ENCODE peak calls at places on chromosome 19, in four cellular contexts. X is WTC11, H is HepG2, C is K562. K is an unnamed sample.

GRCh38 chr19:40281381-40282208 is 3.5 kb downstream of the AKT2 start:
- DNase-seq in X (no peak), H (no peak), C (no peak), K (no peak)

GRCh38 chr19:16435238-16435911 is 36.4 kb downstream of the EPS15L1 start:
- DNase-seq in X (no peak), H (no peak), C (peak; percentile 20), K (no peak)

GRCh38 chr19:38975861-38976271 is 324 bp upstream of the FBXO17 start:
- DNase-seq in X (peak; percentile 29), H (peak; percentile 60), C (peak; percentile 58), K (no peak)

GRCh38 chr19:18543814-18544475 is 572 bp upstream of the FKBP8 start:
- DNase-seq in X (peak; percentile 41), H (peak; percentile 23), C (peak; percentile 99), K (peak; percentile 72)

GRCh38 chr19:35389192-35389861 is 18.5 kb downstream of the GPR42 start:
- DNase-seq in X (no peak), H (peak; percentile 82), C (peak; percentile 76), K (no peak)

GRCh38 chr19:29674374-29675119 is 9.3 kb downstream of the PLEKHF1 start:
- DNase-seq in X (no peak), H (no peak), C (no peak), K (no peak)

GRCh38 chr19:19591133-19591825 is 27.2 kb downstream of the PBX4 start:
- DNase-seq in X (peak; percentile 19), H (peak; percentile 23), C (no peak), K (peak; percentile 84)

GRCh38 chr19:45030825-45031224 is 8.0 kb upstream of the CLASRP start:
- DNase-seq in X (no peak), H (no peak), C (no peak), K (no peak)

GRCh38 chr19:27754700-27755099 is 1458.3 kb downstream of the UQCRFS1 start:
- DNase-seq in X (no peak), H (no peak), C (no peak), K (no peak)

GRCh38 chr19:46198756-46199155 is 30.8 kb upstream of the IGFL1 start:
- DNase-seq in X (no peak), H (no peak), C (no peak), K (no peak)

GRCh38 chr19:17753976-17754375 is 2.7 kb downstream of the FCHO1 start:
- DNase-seq in X (peak; percentile 39), H (no peak), C (no peak), K (no peak)

GRCh38 chr19:41877490-41877876 is 404 bp downstream of the CD79A start:
- DNase-seq in X (no peak), H (no peak), C (peak; percentile 53), K (no peak)

GRCh38 chr19:37817180-37817911 is 38.0 kb upstream of the ZNF573 start:
- DNase-seq in X (peak; percentile 95), H (no peak), C (peak; percentile 5), K (no peak)

GRCh38 chr19:30112171-30112570 is 170.1 kb downstream of the URI1 start:
- DNase-seq in X (no peak), H (no peak), C (no peak), K (no peak)

GRCh38 chr19:23436318-23436717 is 41.0 kb upstream of the ZNF91 start:
- DNase-seq in X (peak; percentile 35), H (no peak), C (no peak), K (no peak)

GRCh38 chr19:44582581-44583265 is 30.6 kb upstream of the IGSF23 start:
- DNase-seq in X (peak; percentile 86), H (no peak), C (peak; percentile 77), K (no peak)

GRCh38 chr19:47697863-47698609 is 15.2 kb upstream of the EHD2 start:
- DNase-seq in X (peak; percentile 86), H (peak; percentile 67), C (peak; percentile 83), K (peak; percentile 20)

GRCh38 chr19:30338878-30339623 is 33.1 kb upstream of the ZNF536 start:
- DNase-seq in X (no peak), H (no peak), C (no peak), K (no peak)

GRCh38 chr19:14361824-14362223 is 19.4 kb upstream of the ADGRE5 start:
- DNase-seq in X (peak; percentile 63), H (no peak), C (peak; percentile 71), K (no peak)

GRCh38 chr19:11560404-11560988 is 1.5 kb upstream of the ELOF1 start:
- DNase-seq in X (peak; percentile 66), H (peak; percentile 80), C (peak; percentile 96), K (peak; percentile 83)

GRCh38 chr19:45423033-45423588 is 606 bp downstream of the ERCC1 start:
- DNase-seq in X (no peak), H (no peak), C (no peak), K (no peak)

GRCh38 chr19:46069841-46070341 is 29.1 kb upstream of the IGFL4 start:
- DNase-seq in X (no peak), H (peak; percentile 42), C (no peak), K (no peak)

GRCh38 chr19:14059093-14059480 is 2.8 kb downstream of the PALM3 start:
- DNase-seq in X (peak; percentile 78), H (no peak), C (peak; percentile 65), K (no peak)

GRCh38 chr19:44747739-44748425 is 626 bp upstream of the BCL3 start:
- DNase-seq in X (no peak), H (peak; percentile 50), C (no peak), K (no peak)

GRCh38 chr19:56252699-56253422 is 19.7 kb upstream of the EDDM13 start:
- DNase-seq in X (peak; percentile 96), H (peak; percentile 35), C (peak; percentile 93), K (no peak)

GRCh38 chr19:15563325-15563794 is 51.7 kb upstream of the CYP4F8 start:
- DNase-seq in X (no peak), H (peak; percentile 68), C (peak; percentile 71), K (no peak)

GRCh38 chr19:58575183-58576041 is 2.3 kb upstream of the MZF1 start:
- DNase-seq in X (peak; percentile 92), H (peak; percentile 83), C (peak; percentile 95), K (peak; percentile 58)

GRCh38 chr19:50836543-50837195 is 3.3 kb upstream of the KLK15 start:
- DNase-seq in X (peak; percentile 41), H (no peak), C (no peak), K (no peak)

GRCh38 chr19:10965398-10965797 is 4.6 kb downstream of the SMARCA4 start:
- DNase-seq in X (no peak), H (no peak), C (no peak), K (no peak)

GRCh38 chr19:41457241-41457640 is 14.3 kb downstream of the ERICH4 start:
- DNase-seq in X (no peak), H (no peak), C (no peak), K (peak; percentile 53)

GRCh38 chr19:55442372-55443044 is 592 bp downstream of the SHISA7 start:
- DNase-seq in X (peak; percentile 54), H (no peak), C (no peak), K (no peak)

GRCh38 chr19:51461723-51462161 is 3.5 kb upstream of the SIGLEC8 start:
- DNase-seq in X (no peak), H (no peak), C (no peak), K (no peak)

GRCh38 chr19:3075605-3076431 is 13.5 kb upstream of the TLE5 start:
- DNase-seq in X (peak; percentile 76), H (no peak), C (peak; percentile 79), K (no peak)

GRCh38 chr19:10388957-10389356 is 8.6 kb upstream of the TYK2 start:
- DNase-seq in X (peak; percentile 96), H (peak; percentile 80), C (peak; percentile 91), K (peak; percentile 69)

GRCh38 chr19:23909222-23909621 is 5.5 kb upstream of the ZNF726 start:
- DNase-seq in X (no peak), H (no peak), C (no peak), K (no peak)

GRCh38 chr19:54415208-54415900 is at the start of gene TTYH1:
- DNase-seq in X (peak; percentile 77), H (no peak), C (no peak), K (no peak)
- TF ChIP-seq TCF7 in X (no peak), H (no peak), C (no peak), K (no peak)

DNA sequence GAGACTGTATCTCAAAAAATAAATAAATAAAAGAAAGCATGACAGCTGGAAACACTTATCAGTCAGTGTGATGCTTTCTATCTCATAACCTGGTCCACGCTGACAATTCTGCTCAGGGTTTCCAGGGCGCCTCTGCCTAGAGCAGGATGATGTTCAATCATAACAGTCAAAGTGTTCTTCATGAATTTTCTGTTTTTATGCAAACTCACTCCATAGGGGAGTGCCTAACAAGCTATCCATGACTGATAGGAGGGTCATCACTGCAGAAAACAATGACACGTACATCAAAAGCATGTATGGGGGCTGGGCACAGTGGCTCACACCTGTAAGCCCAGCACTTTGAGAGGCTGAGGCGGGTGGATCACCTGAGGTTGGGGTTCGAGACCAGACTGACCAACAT is 41.4 kb upstream of the ZNF83 start:
- DNase-seq in X (no peak), H (no peak), C (peak; percentile 20), K (no peak)
- TF ChIP-seq TCF7 in X (no peak), H (no peak), C (no peak), K (no peak)

DNA sequence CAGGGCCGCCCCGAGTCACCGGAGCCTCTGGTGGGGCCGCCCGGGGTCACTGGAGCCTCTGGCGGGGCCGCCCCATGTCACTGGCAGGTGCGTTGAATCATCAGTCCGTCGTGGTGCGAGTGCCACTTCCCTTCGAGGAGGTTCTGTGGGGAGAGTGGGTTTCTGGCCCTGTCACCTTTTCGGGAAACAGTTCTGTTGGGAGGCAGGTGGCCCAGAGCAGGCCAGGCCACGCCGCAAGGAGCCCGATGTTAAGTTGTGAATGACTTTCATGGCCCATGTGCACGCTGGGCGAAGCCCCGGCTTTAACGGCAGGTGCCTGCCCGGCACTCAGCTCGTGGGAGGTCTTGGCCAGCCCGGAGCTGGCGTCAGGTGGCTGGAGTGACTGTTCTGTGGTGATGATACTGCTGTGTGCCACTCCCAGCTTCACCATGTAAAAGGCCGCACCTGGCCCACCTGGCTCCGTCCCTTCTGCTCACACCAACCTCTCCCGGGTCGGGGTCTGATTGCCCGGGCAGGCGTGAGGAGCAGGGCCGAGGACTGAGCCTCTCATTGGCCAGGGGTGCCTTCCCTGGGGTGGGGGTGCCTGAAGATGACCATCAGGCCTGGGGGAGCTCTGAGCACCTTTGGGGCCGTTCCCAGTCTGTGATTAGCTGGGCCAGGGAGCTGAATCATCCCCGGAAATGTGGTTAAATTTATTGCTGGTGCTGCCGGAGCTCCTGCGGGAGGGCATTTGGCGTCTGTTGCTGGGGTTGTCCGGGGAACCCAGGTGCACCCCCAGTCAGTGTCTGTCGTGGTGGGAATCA is 29.2 kb downstream of the CSNK1G2 start:
- DNase-seq in X (no peak), H (no peak), C (no peak), K (no peak)
- TF ChIP-seq TCF7 in X (no peak), H (no peak), C (no peak), K (no peak)

GRCh38 chr19:6476896-6477431 is 4.6 kb downstream of the DENND1C start:
- DNase-seq in X (no peak), H (no peak), C (no peak), K (no peak)

GRCh38 chr19:6476155-6476895 is 5.3 kb downstream of the DENND1C start:
- DNase-seq in X (peak; percentile 100), H (peak; percentile 88), C (peak; percentile 76), K (no peak)

GRCh38 chr19:6472713-6473112 is 8.6 kb downstream of the CRB3 start:
- DNase-seq in X (no peak), H (no peak), C (no peak), K (no peak)

GRCh38 chr19:6473652-6474051 is 7.9 kb downstream of the DENND1C start:
- DNase-seq in X (no peak), H (no peak), C (peak; percentile 63), K (no peak)

GRCh38 chr19:6475321-6476108 is 6.1 kb downstream of the DENND1C start:
- DNase-seq in X (peak; percentile 56), H (no peak), C (no peak), K (no peak)
- TF ChIP-seq TCF7 in X (no peak), H (no peak), C (no peak), K (no peak)

K was measured in GM12878.